ENCODE peak calls at places on chromosomes 13 and 19, in seven cellular contexts. T is posterior cingulate gyrus, Q is HTR-8/SVneo, Z is NCI-H2107, V is KG1, I is T-helper 2 cell, C is OCI-LY7. D is an unnamed sample.

GRCh38 chr19:31534786-31535185 is 185.6 kb upstream of the TSHZ3 start:
- DNase-seq in Z (no peak), T (no peak), I (no peak), C (no peak), V (no peak), Q (no peak), D (no peak)

GRCh38 chr19:42196011-42197001 is 21.2 kb downstream of the DEDD2 start:
- DNase-seq in I (no peak), Q (no peak), V (no peak), C (no peak), T (no peak), Z (no peak), D (no peak)

GRCh38 chr13:27500806-27501534 is 50.6 kb upstream of the MTIF3 start:
- DNase-seq in Q (no peak), Z (no peak), I (peak), V (no peak), C (no peak), T (no peak), D (no peak)

GRCh38 chr19:49475995-49476880 is 2.2 kb downstream of the FLT3LG start:
- DNase-seq in Z (no peak), Q (no peak), I (peak), T (peak), V (peak), C (peak), D (peak)

GRCh38 chr13:108003626-108004025 is 211.7 kb downstream of the LIG4 start:
- DNase-seq in Z (no peak), T (no peak), V (no peak), C (no peak), I (no peak), Q (no peak), D (no peak)

GRCh38 chr19:29329460-29330134 is 116.6 kb upstream of the UQCRFS1 start:
- DNase-seq in I (no peak), V (no peak), Q (no peak), Z (no peak), T (no peak), C (peak), D (no peak)

GRCh38 chr19:45729774-45730388 is 815 bp downstream of the FBXO46 start:
- DNase-seq in Z (no peak), T (no peak), V (no peak), C (no peak), Q (no peak), I (no peak), D (no peak)

GRCh38 chr19:47158879-47159509 is 28.4 kb downstream of the SAE1 start:
- DNase-seq in T (no peak), Q (no peak), C (no peak), V (no peak), Z (no peak), I (no peak), D (no peak)

GRCh38 chr13:101298517-101298916 is 117.8 kb downstream of the NALCN start:
- DNase-seq in C (no peak), Z (no peak), T (no peak), Q (no peak), I (no peak), V (no peak), D (no peak)

GRCh38 chr19:12137541-12137940 is 2.6 kb downstream of the ZNF20 start:
- DNase-seq in Q (no peak), I (no peak), T (no peak), Z (no peak), V (peak), C (peak), D (no peak)

GRCh38 chr19:47729799-47730520 is 15.4 kb upstream of the NOP53 start:
- DNase-seq in I (peak), Z (no peak), T (peak), V (peak), C (no peak), Q (no peak), D (no peak)

GRCh38 chr13:112435973-112436372 is 59.8 kb downstream of the SPACA7 start:
- DNase-seq in Z (no peak), Q (no peak), T (no peak), V (no peak), I (no peak), C (no peak), D (no peak)

GRCh38 chr13:27406178-27406939 is 18.1 kb upstream of the GTF3A start:
- DNase-seq in V (peak), I (no peak), Z (no peak), Q (peak), T (no peak), C (peak), D (peak)

GRCh38 chr19:44810555-44811447 is 1.9 kb downstream of the BCAM start:
- DNase-seq in Q (no peak), C (no peak), V (no peak), Z (no peak), I (no peak), T (no peak), D (no peak)

GRCh38 chr13:52010890-52011689 is at the start of gene ATP7B:
- DNase-seq in Z (no peak), C (peak), Q (peak), I (no peak), T (no peak), V (no peak), D (no peak)

GRCh38 chr13:85665286-85665685 is 133.9 kb downstream of the SLITRK6 start:
- DNase-seq in Z (no peak), C (no peak), Q (no peak), T (no peak), V (no peak), I (no peak), D (peak)

GRCh38 chr13:36124236-36124822 is 6.9 kb downstream of the DCLK1 start:
- DNase-seq in C (no peak), Q (no peak), V (no peak), I (no peak), Z (no peak), T (peak), D (no peak)

GRCh38 chr19:41945135-41945766 is 13.9 kb downstream of the RABAC1 start:
- DNase-seq in Q (no peak), V (no peak), I (peak), T (no peak), Z (no peak), C (peak), D (no peak)

GRCh38 chr13:75458696-75459422 is 23.1 kb downstream of the TBC1D4 start:
- DNase-seq in C (no peak), Q (no peak), T (no peak), V (no peak), I (no peak), Z (peak), D (no peak)

GRCh38 chr19:53328967-53329366 is 4.6 kb upstream of the ZNF845 start:
- DNase-seq in V (no peak), Q (no peak), I (no peak), Z (no peak), C (no peak), T (peak), D (no peak)

GRCh38 chr13:50230365-50230978 is 215.2 kb downstream of the KCNRG start:
- DNase-seq in T (no peak), I (no peak), Q (no peak), Z (no peak), C (no peak), V (no peak), D (no peak)

GRCh38 chr13:109271555-109271954 is 514.8 kb downstream of the IRS2 start:
- DNase-seq in C (no peak), Z (no peak), Q (no peak), V (no peak), T (no peak), I (no peak), D (no peak)

GRCh38 chr13:60392136-60392535 is 4.9 kb upstream of the TDRD3 start:
- DNase-seq in V (no peak), Q (no peak), C (no peak), I (no peak), T (no peak), Z (no peak), D (no peak)

GRCh38 chr13:50921706-50922105 is 12.1 kb downstream of the RNASEH2B start:
- DNase-seq in Q (no peak), C (no peak), T (no peak), V (no peak), Z (no peak), I (no peak), D (no peak)

GRCh38 chr19:16351133-16351809 is 26.6 kb downstream of the KLF2 start:
- DNase-seq in Z (no peak), T (no peak), C (no peak), I (no peak), Q (no peak), V (no peak), D (no peak)

GRCh38 chr19:23957660-23958281 is 43.1 kb downstream of the ZNF726 start:
- DNase-seq in I (no peak), Q (peak), C (no peak), Z (no peak), V (no peak), T (no peak), D (peak)

GRCh38 chr13:40692946-40693345 is 26.5 kb upstream of the FOXO1 start:
- DNase-seq in C (no peak), V (no peak), Q (no peak), I (no peak), T (no peak), Z (no peak), D (no peak)

GRCh38 chr13:97371486-97372109 is 62.4 kb upstream of the RAP2A start:
- DNase-seq in Z (no peak), V (no peak), T (no peak), C (no peak), Q (no peak), I (no peak), D (no peak)

D was measured in NCI-H510A.